ENCODE peak calls at places on chromosomes 3 and 15, in six cellular contexts. X is H9, M is IMR-90, N is neuronal stem cell, D is H1, Y is mesenchymal stem cell. V is an unnamed sample. For H3K4me1, the result is how much of the 10 kb centered on the place peaks cover.

GRCh38 chr3:88003115-88003755 is 55.6 kb downstream of the CGGBP1 start:
- DNase-seq in X (no peak), M (peak), N (peak), D (no peak), Y (peak), V (peak)

GRCh38 chr3:191353022-191353777 is 22.9 kb upstream of the UTS2B start:
- DNase-seq in X (no peak), M (no peak), N (no peak), D (no peak), Y (no peak), V (no peak)

GRCh38 chr3:58093573-58094195 is 85.5 kb downstream of the FLNB start:
- DNase-seq in X (no peak), M (peak), N (no peak), D (no peak), Y (peak), V (peak)

GRCh38 chr15:72042865-72043264 is 75.1 kb downstream of the MYO9A start:
- DNase-seq in X (no peak), M (no peak), N (no peak), D (no peak), Y (no peak), V (peak)

GRCh38 chr15:36807134-36807764 is 227.8 kb downstream of the CDIN1 start:
- DNase-seq in X (no peak), M (no peak), N (no peak), D (no peak), Y (no peak), V (no peak)

GRCh38 chr15:81939604-81940440 is 106.0 kb downstream of the MEX3B start:
- DNase-seq in X (no peak), M (peak), N (peak), D (peak), Y (peak), V (peak)

GRCh38 chr3:149971403-149972075 is 844 bp upstream of the PFN2 start:
- DNase-seq in X (peak), M (peak), N (no peak), D (peak), Y (peak), V (peak)

GRCh38 chr3:187746479-187747335 is 1.4 kb upstream of the BCL6 start:
- DNase-seq in X (no peak), M (peak), N (no peak), D (no peak), Y (peak), V (peak)

DNA sequence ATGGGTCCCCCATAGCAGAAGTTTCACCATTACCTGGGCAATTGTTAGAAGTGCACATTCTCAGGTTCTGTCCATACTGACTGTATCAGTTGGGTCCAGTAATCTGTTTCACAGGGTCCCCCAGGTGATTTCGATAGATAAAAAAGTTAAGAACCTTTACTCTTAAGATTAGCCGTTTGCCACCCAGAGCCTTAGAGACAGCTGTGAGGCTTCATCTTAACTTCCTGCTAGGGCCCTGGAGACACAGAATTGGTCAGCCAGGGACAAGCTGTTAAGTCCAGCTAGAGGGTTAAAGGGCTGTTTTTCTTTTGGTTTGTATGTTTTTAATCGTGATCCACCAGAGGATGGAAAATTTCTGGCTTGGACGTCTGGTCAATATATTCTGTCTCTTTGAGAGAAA is 6.7 kb downstream of the FAM162A start:
- DNase-seq in X (no peak), M (peak), N (no peak), D (no peak), Y (no peak), V (peak)
- H3K4me1 ChIP-seq in X (under half), M (under half), N (under half), D (under half), Y (under half), V (under half)

DNA sequence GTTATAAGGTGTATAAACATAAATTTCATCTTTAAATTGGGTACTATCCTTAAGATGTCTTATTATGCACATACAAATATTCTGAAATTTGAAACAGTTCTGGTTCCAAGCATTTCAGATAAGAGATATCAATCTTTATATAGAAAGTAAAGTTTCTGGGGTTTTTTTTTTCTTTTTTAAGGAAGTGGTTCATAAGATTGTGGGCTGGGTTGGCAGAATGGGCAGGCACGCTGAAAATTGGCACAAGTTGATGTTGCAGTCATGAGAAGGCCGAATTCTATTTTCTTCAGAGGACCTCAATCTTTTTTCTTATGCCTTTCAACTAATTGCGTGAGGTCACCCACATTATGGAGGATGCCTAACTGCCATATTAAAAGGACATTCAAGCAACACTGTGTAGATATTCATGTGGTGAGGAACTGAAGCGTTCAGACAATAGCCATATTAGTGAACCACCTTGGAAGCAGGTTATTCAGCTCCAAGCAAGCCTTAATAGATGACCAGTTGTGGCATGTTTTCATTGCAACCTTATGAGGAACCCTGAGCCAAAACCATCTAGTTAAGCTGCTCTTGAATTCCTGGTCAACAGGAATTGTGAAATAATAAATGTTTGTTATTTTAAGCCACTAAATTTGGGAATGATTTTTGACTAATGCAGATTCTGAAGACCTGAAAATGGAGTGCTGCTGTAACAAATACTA is 72.8 kb downstream of the SPRED1 start:
- DNase-seq in X (no peak), M (peak), N (no peak), D (no peak), Y (no peak), V (no peak)
- H2BK15ac ChIP-seq in X (no peak), M (no peak), N (no peak), D (no peak), Y (no peak), V (no peak)

DNA sequence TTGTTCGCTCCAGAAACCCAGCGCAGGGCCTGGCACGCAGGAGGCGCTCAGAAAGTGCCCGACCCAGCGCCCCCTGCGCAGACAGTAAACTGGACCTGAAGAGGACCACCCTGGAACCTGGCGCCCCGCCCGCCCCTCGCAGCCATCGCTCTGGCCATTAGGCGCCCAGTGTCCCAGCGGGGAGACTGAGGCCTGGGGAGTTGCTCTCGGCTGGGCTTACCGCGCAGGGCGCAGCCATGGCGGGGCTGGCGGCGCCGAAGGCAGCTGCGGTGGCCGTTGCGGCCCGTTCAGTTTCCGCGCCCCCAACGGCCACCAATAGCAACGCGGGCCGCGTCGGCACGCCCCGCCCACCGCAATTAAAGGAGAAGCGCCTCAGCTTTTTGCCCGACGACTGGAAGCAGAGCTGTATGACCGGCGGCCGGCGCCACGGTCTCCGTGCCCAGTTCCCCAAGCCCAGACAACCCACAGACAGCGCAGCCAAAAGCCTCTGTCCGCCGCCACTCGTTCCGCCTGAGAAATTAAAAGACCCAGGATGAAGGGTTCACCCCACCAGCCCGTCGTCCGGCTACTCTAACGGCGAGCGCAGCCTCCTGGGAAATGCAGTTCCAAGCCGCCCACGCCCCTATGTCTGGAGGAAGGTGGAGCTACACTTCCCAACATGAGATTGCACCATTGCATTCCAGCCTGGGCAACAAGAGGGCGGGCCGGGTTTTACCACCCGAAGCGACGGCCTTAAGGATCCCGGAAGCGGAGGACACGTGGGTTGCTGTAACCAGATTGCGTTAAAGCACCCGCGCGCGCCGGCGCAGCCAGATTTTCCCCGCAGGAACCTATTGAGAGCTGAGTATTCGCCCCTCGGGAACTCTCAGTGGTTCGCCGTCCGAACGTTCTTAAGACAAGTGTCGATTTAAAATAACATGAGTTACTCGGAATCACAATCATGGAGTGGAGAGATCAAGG is at the start of gene POC1A:
- DNase-seq in X (peak), M (peak), N (peak), D (peak), Y (peak), V (peak)
- H3K23ac ChIP-seq in X (no peak), M (peak), N (peak), D (no peak), Y (no peak), V (no peak)

GRCh38 chr15:90022905-90023700 is 22.0 kb downstream of the ZNF710 start:
- DNase-seq in X (no peak), M (no peak), N (no peak), D (no peak), Y (no peak), V (no peak)

GRCh38 chr15:90020041-90020735 is 19.1 kb downstream of the ZNF710 start:
- DNase-seq in X (no peak), M (no peak), N (no peak), D (no peak), Y (no peak), V (no peak)

GRCh38 chr15:90024406-90024805 is 23.3 kb downstream of the ZNF710 start:
- DNase-seq in X (no peak), M (no peak), N (no peak), D (no peak), Y (no peak), V (no peak)

GRCh38 chr15:90021108-90021507 is 20.0 kb downstream of the ZNF710 start:
- DNase-seq in X (no peak), M (no peak), N (no peak), D (no peak), Y (no peak), V (no peak)

DNA sequence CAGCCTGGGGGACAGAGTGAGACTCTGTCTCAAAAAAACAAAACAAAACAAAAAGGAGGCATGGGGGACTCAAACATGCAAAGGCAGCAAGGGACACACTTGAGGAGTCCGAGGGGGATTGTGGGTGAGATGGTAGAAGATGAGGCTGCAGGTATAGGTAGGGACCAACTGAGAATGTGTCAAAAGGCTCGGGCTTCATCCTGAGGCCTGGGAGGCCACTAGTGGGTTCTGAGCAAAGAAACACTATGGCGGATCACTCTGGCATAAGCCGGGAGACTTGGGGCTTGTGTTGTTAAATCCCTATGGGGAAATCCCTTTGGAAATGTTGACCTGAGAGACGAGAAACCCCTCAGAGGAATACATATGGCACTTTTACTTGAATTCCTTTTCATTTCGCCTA is 21.2 kb downstream of the ZNF710 start:
- DNase-seq in X (no peak), M (no peak), N (no peak), D (no peak), Y (no peak), V (no peak)
- H3K4me1 ChIP-seq in X (under half), M (under half), N (under half), D (under half), Y (under half), V (under half)

DNA sequence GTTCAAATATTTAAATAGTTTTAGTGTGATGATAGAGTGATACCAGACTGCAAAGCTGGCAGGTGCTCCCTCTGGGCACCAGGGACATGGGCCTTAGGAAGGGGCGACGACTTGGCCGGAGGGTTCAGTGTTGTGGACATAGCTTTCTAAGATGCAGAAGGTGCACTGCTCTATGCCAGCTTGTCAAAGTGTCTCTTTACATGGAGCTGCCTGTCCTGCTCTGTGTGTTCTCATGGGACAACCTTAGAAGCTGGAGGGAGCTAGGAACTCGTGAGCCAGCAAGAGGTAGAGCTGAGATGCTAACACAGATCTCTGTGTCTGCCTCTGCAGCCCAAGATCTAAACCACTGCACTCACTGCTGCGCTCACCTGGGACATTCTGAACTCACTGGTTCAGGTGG is 77.8 kb downstream of the SENP2 start:
- DNase-seq in X (no peak), M (no peak), N (no peak), D (no peak), Y (no peak), V (no peak)
- H2BK15ac ChIP-seq in X (no peak), M (no peak), N (no peak), D (no peak), Y (no peak), V (no peak)

GRCh38 chr3:185792955-185793354 is 31.9 kb downstream of the IGF2BP2 start:
- DNase-seq in X (no peak), M (no peak), N (no peak), D (no peak), Y (no peak), V (no peak)
- H3K23ac ChIP-seq in X (no peak), M (no peak), N (no peak), D (no peak), Y (no peak), V (peak)

GRCh38 chr3:4986175-4986610 is 7.0 kb downstream of the BHLHE40 start:
- DNase-seq in X (no peak), M (peak), N (no peak), D (no peak), Y (no peak), V (no peak)
- H3K4me1 ChIP-seq in X (under half), M (under half), N (under half), D (under half), Y (under half), V (under half)

GRCh38 chr15:48553559-48553958 is 92.0 kb downstream of the FBN1 start:
- DNase-seq in X (no peak), M (peak), N (no peak), D (no peak), Y (peak), V (no peak)
- H2BK15ac ChIP-seq in X (no peak), M (peak), N (no peak), D (no peak), Y (no peak), V (no peak)

GRCh38 chr3:11794927-11795326 is 51.8 kb downstream of the TAMM41 start:
- DNase-seq in X (no peak), M (no peak), N (no peak), D (no peak), Y (no peak), V (no peak)

GRCh38 chr3:11791339-11792200 is 55.1 kb downstream of the TAMM41 start:
- DNase-seq in X (no peak), M (no peak), N (no peak), D (no peak), Y (no peak), V (no peak)
- H3K23ac ChIP-seq in X (no peak), M (no peak), N (no peak), D (no peak), Y (no peak), V (no peak)

GRCh38 chr3:42529463-42529862 is 27.0 kb downstream of the VIPR1 start:
- DNase-seq in X (no peak), M (no peak), N (no peak), D (no peak), Y (no peak), V (no peak)
- H3K4me1 ChIP-seq in X (under half), M (under half), N (under half), D (under half), Y (under half), V (under half)